ENCODE peak calls at places on chromosomes 11 and 22, in four cellular contexts. One of them, this sample, is unnamed.
A peak's percentile ranks its signal among the peaks of the same experiment; 100 is the strongest.

GRCh38 chr22:17738386-17739128 is 35.7 kb downstream of the BID start:
- DNase-seq in mammary epithelial cell: no peak
- DNase-seq in AG04450: no peak
- DNase-seq in cardiac muscle cell: no peak
- DNase-seq in this sample: no peak

GRCh38 chr11:44623716-44624491 is 58.4 kb downstream of the CD82 start:
- DNase-seq in AG04450: no peak
- DNase-seq in mammary epithelial cell: no peak
- DNase-seq in cardiac muscle cell: no peak
- DNase-seq in this sample: no peak

GRCh38 chr11:108009497-108010360 is 1.0 kb downstream of the CUL5 start:
- DNase-seq in mammary epithelial cell: peak; percentile 28
- DNase-seq in cardiac muscle cell: no peak
- DNase-seq in AG04450: no peak
- DNase-seq in this sample: peak; percentile 18

GRCh38 chr11:11148104-11148509 is 204.9 kb downstream of the CSNK2A3 start:
- DNase-seq in AG04450: no peak
- DNase-seq in cardiac muscle cell: peak; percentile 25
- DNase-seq in mammary epithelial cell: peak; percentile 65
- DNase-seq in this sample: peak; percentile 89

GRCh38 chr11:97937501-97937900 is 1083.2 kb upstream of the CNTN5 start:
- DNase-seq in cardiac muscle cell: no peak
- DNase-seq in mammary epithelial cell: no peak
- DNase-seq in AG04450: no peak
- DNase-seq in this sample: no peak

GRCh38 chr11:110251837-110252236 is 44.6 kb downstream of the RDX start:
- DNase-seq in mammary epithelial cell: peak; percentile 87
- DNase-seq in cardiac muscle cell: no peak
- DNase-seq in AG04450: no peak
- DNase-seq in this sample: peak; percentile 72

GRCh38 chr11:58034471-58034870 is 3.7 kb downstream of the OR6Q1 start:
- DNase-seq in AG04450: no peak
- DNase-seq in mammary epithelial cell: no peak
- DNase-seq in cardiac muscle cell: no peak
- DNase-seq in this sample: no peak

GRCh38 chr11:46381046-46381835 is at the start of gene MDK:
- DNase-seq in cardiac muscle cell: peak; percentile 88
- DNase-seq in AG04450: no peak
- DNase-seq in mammary epithelial cell: no peak
- DNase-seq in this sample: no peak

GRCh38 chr11:133302056-133302455 is 230.2 kb downstream of the OPCML start:
- DNase-seq in mammary epithelial cell: no peak
- DNase-seq in cardiac muscle cell: no peak
- DNase-seq in AG04450: no peak
- DNase-seq in this sample: no peak

GRCh38 chr11:69089258-69089657 is 40.5 kb downstream of the TPCN2 start:
- DNase-seq in AG04450: no peak
- DNase-seq in mammary epithelial cell: peak; percentile 56
- DNase-seq in cardiac muscle cell: no peak
- DNase-seq in this sample: peak; percentile 86

GRCh38 chr11:58577441-58578135 is 1.3 kb upstream of the ZFP91 start:
- DNase-seq in cardiac muscle cell: peak; percentile 58
- DNase-seq in mammary epithelial cell: peak; percentile 86
- DNase-seq in AG04450: peak; percentile 77
- DNase-seq in this sample: peak; percentile 91

GRCh38 chr11:10004526-10005113 is 289.4 kb downstream of the SBF2 start:
- DNase-seq in cardiac muscle cell: no peak
- DNase-seq in AG04450: no peak
- DNase-seq in mammary epithelial cell: peak; percentile 13
- DNase-seq in this sample: no peak

GRCh38 chr22:28268176-28268575 is 349.1 kb upstream of the PITPNB start:
- DNase-seq in mammary epithelial cell: peak; percentile 16
- DNase-seq in cardiac muscle cell: no peak
- DNase-seq in AG04450: no peak
- DNase-seq in this sample: peak; percentile 36

GRCh38 chr22:44574057-44574456 is 76.0 kb upstream of the RTL6 start:
- DNase-seq in cardiac muscle cell: no peak
- DNase-seq in mammary epithelial cell: peak; percentile 85
- DNase-seq in AG04450: no peak
- DNase-seq in this sample: peak; percentile 65

GRCh38 chr11:17722000-17722643 is 2.8 kb downstream of the MYOD1 start:
- DNase-seq in mammary epithelial cell: no peak
- DNase-seq in AG04450: no peak
- DNase-seq in cardiac muscle cell: no peak
- DNase-seq in this sample: peak; percentile 31

GRCh38 chr11:112748713-112749481 is 212.3 kb upstream of the NCAM1 start:
- DNase-seq in cardiac muscle cell: no peak
- DNase-seq in AG04450: no peak
- DNase-seq in mammary epithelial cell: no peak
- DNase-seq in this sample: no peak

GRCh38 chr11:46222485-46223251 is 54.8 kb upstream of the CREB3L1 start:
- DNase-seq in cardiac muscle cell: peak; percentile 10
- DNase-seq in AG04450: no peak
- DNase-seq in mammary epithelial cell: no peak
- DNase-seq in this sample: peak; percentile 18

GRCh38 chr11:65366340-65366773 is 11.8 kb downstream of the TIGD3 start:
- DNase-seq in cardiac muscle cell: peak; percentile 83
- DNase-seq in mammary epithelial cell: peak; percentile 65
- DNase-seq in AG04450: peak; percentile 65
- DNase-seq in this sample: peak; percentile 87

GRCh38 chr22:26673485-26673884 is 16.1 kb downstream of the MIAT start:
- DNase-seq in mammary epithelial cell: peak; percentile 86
- DNase-seq in AG04450: no peak
- DNase-seq in cardiac muscle cell: no peak
- DNase-seq in this sample: peak; percentile 45

GRCh38 chr22:36814796-36815195 is 2.0 kb downstream of the PVALB start:
- DNase-seq in AG04450: no peak
- DNase-seq in mammary epithelial cell: no peak
- DNase-seq in cardiac muscle cell: no peak
- DNase-seq in this sample: no peak

GRCh38 chr11:110582728-110583432 is 129.4 kb downstream of the ARHGAP20 start:
- DNase-seq in mammary epithelial cell: peak; percentile 3
- DNase-seq in cardiac muscle cell: peak; percentile 9
- DNase-seq in AG04450: no peak
- DNase-seq in this sample: no peak

GRCh38 chr11:57203359-57203758 is 21.6 kb downstream of the LRRC55 start:
- DNase-seq in AG04450: no peak
- DNase-seq in mammary epithelial cell: no peak
- DNase-seq in cardiac muscle cell: no peak
- DNase-seq in this sample: peak; percentile 29

GRCh38 chr11:72838691-72839305 is 24.6 kb downstream of the ATG16L2 start:
- DNase-seq in mammary epithelial cell: peak; percentile 85
- DNase-seq in AG04450: no peak
- DNase-seq in cardiac muscle cell: no peak
- DNase-seq in this sample: peak; percentile 59

GRCh38 chr11:132220464-132220863 is 850.0 kb downstream of the NTM start:
- DNase-seq in AG04450: peak; percentile 18
- DNase-seq in cardiac muscle cell: no peak
- DNase-seq in mammary epithelial cell: peak; percentile 4
- DNase-seq in this sample: peak; percentile 41

GRCh38 chr11:108819957-108820356 is 155.1 kb downstream of the DDX10 start:
- DNase-seq in AG04450: no peak
- DNase-seq in mammary epithelial cell: no peak
- DNase-seq in cardiac muscle cell: no peak
- DNase-seq in this sample: no peak

DNA sequence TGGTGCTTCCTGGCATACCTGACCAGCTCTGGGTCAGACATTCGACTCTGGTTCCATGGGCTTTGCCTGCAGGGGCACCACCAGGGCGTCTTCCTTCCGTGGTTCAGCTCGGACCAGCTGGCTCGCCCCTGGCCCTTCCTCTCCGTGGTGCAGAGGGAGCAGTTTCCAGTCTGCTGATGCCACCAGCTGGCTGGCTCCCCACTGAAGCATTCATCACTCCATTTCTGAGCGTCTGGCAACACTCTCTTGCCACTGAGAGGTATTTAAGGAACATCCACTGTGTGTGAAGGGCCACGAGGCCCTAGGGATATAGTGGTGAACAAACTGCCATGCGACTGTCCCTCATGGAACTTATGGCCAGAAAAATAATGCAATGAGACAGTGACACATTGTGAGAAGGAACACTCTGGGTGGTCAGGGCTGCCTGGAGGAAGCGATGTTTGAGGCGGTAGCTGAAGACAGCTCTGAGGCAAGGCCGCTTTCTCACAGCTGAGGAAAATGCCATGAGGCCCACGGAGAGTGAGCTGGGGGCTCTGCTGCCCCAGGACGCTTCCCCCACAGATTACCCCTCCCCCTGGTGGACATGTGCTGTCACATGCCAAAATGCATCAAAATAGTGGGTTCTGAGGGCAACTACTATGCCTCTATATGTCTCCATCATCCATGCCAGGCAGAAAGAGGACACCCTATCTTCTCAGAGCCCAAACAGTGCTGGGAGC is 44.9 kb upstream of the ARFGAP3 start:
- DNase-seq in AG04450: no peak
- DNase-seq in mammary epithelial cell: no peak
- DNase-seq in cardiac muscle cell: no peak
- DNase-seq in this sample: no peak
- TF ChIP-seq CTCF in AG04450: peak; percentile 26
- TF ChIP-seq CTCF in mammary epithelial cell: peak; percentile 22
- TF ChIP-seq CTCF in cardiac muscle cell: peak; percentile 24
- TF ChIP-seq CTCF in this sample: peak; percentile 19

DNA sequence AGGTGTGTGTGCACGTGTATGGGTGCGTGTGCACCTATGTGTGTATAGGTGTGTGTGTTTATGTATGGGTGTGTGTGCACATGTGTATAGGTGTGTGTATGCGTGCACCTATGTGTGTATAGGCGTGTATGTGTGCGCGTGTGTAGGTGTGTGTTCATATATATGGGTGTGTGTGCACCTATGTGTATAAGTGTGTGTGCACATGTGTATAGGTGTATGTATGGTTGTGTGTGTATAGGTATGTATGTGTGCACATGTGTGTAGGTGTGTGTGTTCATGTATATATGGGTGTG is 26.9 kb downstream of the KCNQ1 start:
- DNase-seq in cardiac muscle cell: no peak
- DNase-seq in mammary epithelial cell: no peak
- DNase-seq in AG04450: no peak
- DNase-seq in this sample: no peak
- H3K4me3 ChIP-seq in cardiac muscle cell: no peak overlapping the region
- H3K4me3 ChIP-seq in mammary epithelial cell: no peak overlapping the region
- H3K4me3 ChIP-seq in AG04450: no peak overlapping the region
- H3K4me3 ChIP-seq in this sample: no peak overlapping the region

GRCh38 chr11:114179234-114179941 is 116.8 kb upstream of the NNMT start:
- DNase-seq in AG04450: no peak
- DNase-seq in mammary epithelial cell: no peak
- DNase-seq in cardiac muscle cell: peak; percentile 24
- DNase-seq in this sample: peak; percentile 99

GRCh38 chr11:114181752-114182151 is 114.4 kb upstream of the NNMT start:
- DNase-seq in mammary epithelial cell: no peak
- DNase-seq in AG04450: no peak
- DNase-seq in cardiac muscle cell: no peak
- DNase-seq in this sample: no peak

GRCh38 chr11:114178656-114179055 is 117.5 kb upstream of the NNMT start:
- DNase-seq in mammary epithelial cell: no peak
- DNase-seq in cardiac muscle cell: no peak
- DNase-seq in AG04450: no peak
- DNase-seq in this sample: peak; percentile 25

GRCh38 chr11:114181195-114181594 is 115.0 kb upstream of the NNMT start:
- DNase-seq in AG04450: no peak
- DNase-seq in cardiac muscle cell: no peak
- DNase-seq in mammary epithelial cell: no peak
- DNase-seq in this sample: peak; percentile 20

GRCh38 chr11:114180301-114181055 is 115.7 kb upstream of the NNMT start:
- DNase-seq in AG04450: no peak
- DNase-seq in cardiac muscle cell: peak; percentile 48
- DNase-seq in mammary epithelial cell: no peak
- DNase-seq in this sample: peak; percentile 48
- TF ChIP-seq CTCF in AG04450: peak; percentile 38
- TF ChIP-seq CTCF in cardiac muscle cell: peak; percentile 46
- TF ChIP-seq CTCF in mammary epithelial cell: peak; percentile 84
- TF ChIP-seq CTCF in this sample: peak; percentile 40

GRCh38 chr11:625636-626319 is 1.0 kb upstream of the CDHR5 start:
- DNase-seq in AG04450: no peak
- DNase-seq in mammary epithelial cell: no peak
- DNase-seq in cardiac muscle cell: no peak
- DNase-seq in this sample: no peak
- H3K4me3 ChIP-seq in AG04450: no peak overlapping the region
- H3K4me3 ChIP-seq in mammary epithelial cell: no peak overlapping the region
- H3K4me3 ChIP-seq in cardiac muscle cell: no peak overlapping the region
- H3K4me3 ChIP-seq in this sample: no peak overlapping the region

GRCh38 chr11:32870676-32871075 is 21.9 kb upstream of the QSER1 start:
- DNase-seq in cardiac muscle cell: peak; percentile 16
- DNase-seq in AG04450: no peak
- DNase-seq in mammary epithelial cell: no peak
- DNase-seq in this sample: no peak
- TF ChIP-seq CTCF in cardiac muscle cell: peak; percentile 24
- TF ChIP-seq CTCF in AG04450: peak; percentile 43
- TF ChIP-seq CTCF in mammary epithelial cell: no peak
- TF ChIP-seq CTCF in this sample: peak; percentile 36

DNA sequence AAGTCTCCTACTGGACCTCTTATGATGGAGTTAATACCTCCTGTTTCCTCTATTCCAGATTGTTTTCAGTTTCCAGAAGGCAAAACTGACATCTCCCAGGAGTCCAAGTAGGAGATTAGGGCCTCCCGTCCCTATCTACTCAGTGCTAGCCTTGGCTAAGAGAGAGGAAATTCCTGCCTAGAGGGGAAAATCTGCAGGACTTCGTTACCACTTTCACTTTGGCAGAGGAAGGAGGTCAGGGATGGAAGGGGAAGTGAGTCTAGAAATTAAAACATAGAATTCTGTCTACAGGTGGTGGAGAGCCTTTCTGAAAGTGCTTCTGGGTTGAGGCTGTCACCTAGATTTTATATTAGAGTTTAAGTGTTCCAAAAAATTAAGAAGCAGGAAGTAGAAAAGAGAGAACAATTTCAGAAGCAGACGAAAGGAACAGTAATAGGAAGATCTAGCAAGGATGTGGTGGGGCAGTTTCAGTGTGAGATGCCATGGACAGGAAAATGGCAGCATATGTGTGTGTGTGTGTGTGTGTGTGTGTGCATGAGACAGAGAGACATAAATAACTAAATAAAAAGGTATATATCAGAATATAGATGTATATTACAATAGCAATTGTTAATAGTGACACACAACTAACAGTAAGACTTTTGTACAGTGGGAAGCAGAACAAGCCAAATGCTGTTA is 2.4 kb upstream of the TRIM68 start:
- DNase-seq in cardiac muscle cell: no peak
- DNase-seq in mammary epithelial cell: no peak
- DNase-seq in AG04450: no peak
- DNase-seq in this sample: no peak
- H3K4me3 ChIP-seq in cardiac muscle cell: no peak overlapping the region
- H3K4me3 ChIP-seq in mammary epithelial cell: no peak overlapping the region
- H3K4me3 ChIP-seq in AG04450: no peak overlapping the region
- H3K4me3 ChIP-seq in this sample: no peak overlapping the region

DNA sequence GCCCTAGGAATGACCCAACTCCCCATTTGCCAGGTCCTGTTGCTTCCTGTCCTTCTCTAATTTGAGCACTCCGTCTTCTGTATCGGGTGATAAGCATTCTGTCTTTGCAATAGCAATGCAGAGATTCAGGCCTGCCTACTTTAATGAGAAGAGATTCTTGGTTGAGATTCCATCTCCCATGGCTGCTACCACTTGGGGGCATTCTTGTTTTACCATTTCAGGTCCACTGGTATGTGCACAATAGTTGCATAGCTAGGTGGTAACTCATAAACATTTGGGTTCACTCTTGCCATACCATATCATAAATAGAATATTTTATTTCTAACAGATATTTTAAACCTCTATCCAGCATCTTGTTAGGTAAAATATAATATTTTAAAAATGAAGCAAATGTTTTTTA is 34.4 kb upstream of the CALCB start:
- DNase-seq in AG04450: no peak
- DNase-seq in mammary epithelial cell: peak; percentile 24
- DNase-seq in cardiac muscle cell: peak; percentile 5
- DNase-seq in this sample: peak; percentile 55
- TF ChIP-seq CTCF in AG04450: no peak
- TF ChIP-seq CTCF in mammary epithelial cell: peak; percentile 38
- TF ChIP-seq CTCF in cardiac muscle cell: no peak
- TF ChIP-seq CTCF in this sample: peak; percentile 48